ENCODE peak calls at places on chromosome 3, in seven cellular contexts. U, D, A, B, W, Y and Z are unnamed samples.

GRCh38 chr3:15015456-15015855 is 49.7 kb downstream of the MRPS25 start:
- DNase-seq in U (peak; percentile 87), D (no peak), A (no peak), B (no peak), W (no peak), Y (peak; percentile 3), Z (no peak)

GRCh38 chr3:152444029-152444641 is 175.4 kb downstream of the MBNL1 start:
- DNase-seq in U (no peak), D (no peak), A (no peak), B (no peak), W (no peak), Y (peak; percentile 73), Z (no peak)

GRCh38 chr3:138833908-138834358 is 795 bp downstream of the PIK3CB start:
- DNase-seq in U (peak; percentile 30), D (no peak), A (no peak), B (no peak), W (no peak), Y (peak; percentile 24), Z (no peak)

GRCh38 chr3:71753716-71754609 is at the start of gene GPR27:
- DNase-seq in U (peak; percentile 10), D (peak; percentile 84), A (no peak), B (no peak), W (peak; percentile 56), Y (peak; percentile 12), Z (no peak)

GRCh38 chr3:125143982-125144652 is 68.4 kb downstream of the SLC12A8 start:
- DNase-seq in U (no peak), D (no peak), A (no peak), B (no peak), W (peak; percentile 47), Y (no peak), Z (peak; percentile 62)

GRCh38 chr3:98556164-98557130 is 24.7 kb downstream of the GPR15 start:
- DNase-seq in U (no peak), D (no peak), A (no peak), B (no peak), W (no peak), Y (no peak), Z (no peak)

GRCh38 chr3:184619348-184619747 is 57.8 kb downstream of the EPHB3 start:
- DNase-seq in U (no peak), D (no peak), A (no peak), B (peak; percentile 21), W (no peak), Y (no peak), Z (no peak)

GRCh38 chr3:113084777-113085176 is 94.0 kb downstream of the GTPBP8 start:
- DNase-seq in U (peak; percentile 11), D (no peak), A (no peak), B (peak; percentile 55), W (peak; percentile 30), Y (peak; percentile 88), Z (peak; percentile 39)

GRCh38 chr3:70973558-70973957 is 610.0 kb downstream of the FOXP1 start:
- DNase-seq in U (no peak), D (no peak), A (no peak), B (no peak), W (no peak), Y (peak; percentile 84), Z (no peak)

GRCh38 chr3:94522488-94522887 is 459.6 kb downstream of the NSUN3 start:
- DNase-seq in U (no peak), D (no peak), A (no peak), B (no peak), W (no peak), Y (no peak), Z (no peak)

GRCh38 chr3:87025636-87026035 is 34.7 kb upstream of the VGLL3 start:
- DNase-seq in U (no peak), D (no peak), A (no peak), B (no peak), W (no peak), Y (no peak), Z (no peak)

GRCh38 chr3:108838411-108838810 is 15.8 kb downstream of the TRAT1 start:
- DNase-seq in U (no peak), D (no peak), A (no peak), B (no peak), W (no peak), Y (no peak), Z (no peak)

GRCh38 chr3:150450906-150451305 is 42.8 kb downstream of the TSC22D2 start:
- DNase-seq in U (no peak), D (no peak), A (no peak), B (no peak), W (no peak), Y (no peak), Z (no peak)

GRCh38 chr3:87268646-87269211 is 7.7 kb downstream of the POU1F1 start:
- DNase-seq in U (no peak), D (no peak), A (no peak), B (no peak), W (no peak), Y (peak; percentile 3), Z (no peak)

GRCh38 chr3:182094321-182094720 is 382.6 kb downstream of the SOX2 start:
- DNase-seq in U (no peak), D (no peak), A (no peak), B (no peak), W (no peak), Y (no peak), Z (no peak)

GRCh38 chr3:100928638-100929428 is 64.4 kb downstream of the ABI3BP start:
- DNase-seq in U (no peak), D (no peak), A (no peak), B (no peak), W (no peak), Y (peak; percentile 95), Z (no peak)

GRCh38 chr3:16849240-16849639 is 35.5 kb upstream of the PLCL2 start:
- DNase-seq in U (peak; percentile 82), D (peak; percentile 85), A (no peak), B (peak; percentile 28), W (no peak), Y (peak; percentile 2), Z (peak; percentile 76)

DNA sequence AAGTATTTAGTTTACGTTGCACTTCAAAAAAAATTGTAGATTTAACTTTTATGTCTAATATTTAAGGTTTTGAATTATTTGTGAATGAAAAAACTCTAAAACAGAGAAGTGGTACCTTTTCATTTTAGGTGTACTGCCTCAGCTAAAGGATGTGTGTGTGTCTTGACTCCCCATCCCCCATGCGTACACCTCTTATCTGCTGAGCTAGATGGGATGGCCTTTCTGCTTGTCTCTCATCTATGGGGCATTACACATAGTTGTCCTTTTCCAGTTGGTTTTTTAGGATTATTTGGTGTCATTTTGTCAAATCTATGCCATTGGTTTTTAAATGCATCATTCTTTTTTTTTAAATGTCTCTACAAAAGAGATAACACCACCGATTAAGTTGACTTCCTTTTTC is 110.9 kb downstream of the FNDC3B start:
- DNase-seq in U (no peak), D (no peak), A (no peak), B (no peak), W (no peak), Y (no peak), Z (no peak)
- H3K4me1 ChIP-seq in U (peaks cover 57% of the 10 kb centered on the region), D (peaks cover 24% of the 10 kb centered on the region), A (peaks cover 6% of the 10 kb centered on the region), B (peaks cover 12% of the 10 kb centered on the region), W (peaks cover 14% of the 10 kb centered on the region), Y (peaks cover 17% of the 10 kb centered on the region), Z (peaks cover 29% of the 10 kb centered on the region)

GRCh38 chr3:13017361-13018038 is 55.7 kb downstream of the IQSEC1 start:
- DNase-seq in U (peak; percentile 68), D (peak; percentile 76), A (peak; percentile 33), B (no peak), W (no peak), Y (no peak), Z (no peak)

GRCh38 chr3:13018561-13019242 is 54.5 kb downstream of the IQSEC1 start:
- DNase-seq in U (peak; percentile 44), D (peak; percentile 71), A (peak; percentile 45), B (no peak), W (no peak), Y (no peak), Z (no peak)

GRCh38 chr3:13016726-13017255 is 56.4 kb downstream of the IQSEC1 start:
- DNase-seq in U (no peak), D (peak; percentile 56), A (peak; percentile 25), B (no peak), W (no peak), Y (no peak), Z (no peak)

GRCh38 chr3:13019243-13019701 is 54.0 kb downstream of the IQSEC1 start:
- DNase-seq in U (peak; percentile 91), D (peak; percentile 83), A (peak; percentile 50), B (no peak), W (peak; percentile 67), Y (peak; percentile 76), Z (peak; percentile 79)

GRCh38 chr3:13018039-13018431 is 55.2 kb downstream of the IQSEC1 start:
- DNase-seq in U (peak; percentile 92), D (peak; percentile 85), A (peak; percentile 40), B (no peak), W (no peak), Y (no peak), Z (no peak)
- TF ChIP-seq POLR2A in U (peak; percentile 79), D (no peak), A (no peak), B (no peak), W (no peak), Y (no peak), Z (no peak)

GRCh38 chr3:12967751-12968209 is 105.4 kb downstream of the IQSEC1 start:
- DNase-seq in U (peak; percentile 92), D (peak; percentile 97), A (peak; percentile 87), B (peak; percentile 91), W (peak; percentile 95), Y (peak; percentile 83), Z (peak; percentile 95)
- H3K4me1 ChIP-seq in U (peaks cover 55% of the 10 kb centered on the region), D (peaks cover 48% of the 10 kb centered on the region), A (peaks cover 6% of the 10 kb centered on the region), B (peaks cover 13% of the 10 kb centered on the region), W (peaks cover 34% of the 10 kb centered on the region), Y (peaks cover 22% of the 10 kb centered on the region), Z (peaks cover 72% of the 10 kb centered on the region)

DNA sequence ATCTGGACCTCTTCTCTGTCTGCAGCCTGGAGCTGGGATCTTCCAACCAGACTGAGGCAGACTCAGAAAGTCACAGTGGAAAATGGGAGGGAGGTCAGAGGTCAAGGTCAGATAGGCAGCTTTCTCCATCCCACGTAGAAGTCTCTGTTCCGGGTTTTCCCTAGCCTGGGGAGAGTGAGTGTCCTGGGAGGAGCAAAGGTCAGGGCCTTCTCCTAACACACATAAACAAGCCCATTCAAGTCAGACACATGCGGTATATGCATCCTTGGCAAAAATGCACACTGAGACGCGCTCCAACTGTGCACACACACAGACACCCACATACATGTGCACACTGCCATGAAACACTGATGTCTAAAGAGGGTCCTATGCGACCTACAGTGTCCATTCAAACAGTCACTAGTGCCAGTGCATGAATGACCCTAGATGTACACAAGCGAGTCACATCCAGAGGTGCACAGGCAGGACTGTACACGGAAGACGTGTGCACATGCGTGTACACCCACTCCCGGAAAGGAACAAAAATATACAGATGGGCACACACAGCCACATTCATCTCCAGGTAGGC is 681 bp downstream of the TWF2 start:
- DNase-seq in U (peak; percentile 53), D (no peak), A (no peak), B (no peak), W (peak; percentile 59), Y (peak; percentile 12), Z (no peak)
- TF ChIP-seq POLR2A in U (no peak), D (no peak), A (no peak), B (no peak), W (no peak), Y (no peak), Z (no peak)

GRCh38 chr3:32872487-32873382 is 54.9 kb downstream of the TRIM71 start:
- DNase-seq in U (peak; percentile 31), D (no peak), A (peak; percentile 73), B (peak; percentile 22), W (peak; percentile 66), Y (no peak), Z (no peak)
- H3K4me1 ChIP-seq in U (no peaks in the 10 kb centered on the region), D (no peaks in the 10 kb centered on the region), A (peaks cover 4% of the 10 kb centered on the region), B (peaks cover 6% of the 10 kb centered on the region), W (peaks cover 8% of the 10 kb centered on the region), Y (no peaks in the 10 kb centered on the region), Z (no peaks in the 10 kb centered on the region)